ENCODE peak calls at places on chromosomes 12 and 14, in seven cellular contexts. D, U, B, T, J, A and O are unnamed samples.

GRCh38 chr14:34498684-34499412 is 36.8 kb upstream of the SPTSSA start:
- DNase-seq in U (no peak), D (no peak), A (peak; percentile 28), J (peak; percentile 19), B (peak; percentile 48), T (no peak), O (no peak)

GRCh38 chr12:47999816-48000215 is 4.5 kb downstream of the COL2A1 start:
- DNase-seq in D (no peak), B (no peak), T (no peak), A (no peak), J (no peak), U (no peak), O (no peak)

GRCh38 chr12:74963867-74964331 is 245.7 kb downstream of the KCNC2 start:
- DNase-seq in B (no peak), U (no peak), J (no peak), T (no peak), A (no peak), D (no peak), O (no peak)

GRCh38 chr12:131197490-131197889 is 243.8 kb downstream of the ADGRD1 start:
- DNase-seq in T (no peak), U (no peak), B (no peak), A (no peak), D (no peak), J (no peak), O (no peak)

GRCh38 chr12:44000309-44000952 is 164.6 kb downstream of the TMEM117 start:
- DNase-seq in D (no peak), T (no peak), A (peak; percentile 74), U (peak; percentile 70), B (peak; percentile 44), J (peak; percentile 50), O (no peak)

GRCh38 chr12:16329594-16329993 is 17.9 kb upstream of the MGST1 start:
- DNase-seq in U (no peak), A (peak; percentile 29), J (no peak), B (no peak), D (no peak), T (no peak), O (no peak)

GRCh38 chr12:1791104-1791927 is 29.0 kb upstream of the LRTM2 start:
- DNase-seq in B (peak; percentile 67), D (no peak), J (peak; percentile 69), T (peak; percentile 57), U (peak; percentile 59), A (peak; percentile 79), O (peak; percentile 84)

GRCh38 chr12:94046626-94047410 is 101.6 kb upstream of the PLXNC1 start:
- DNase-seq in B (no peak), A (peak; percentile 11), D (no peak), U (no peak), J (peak; percentile 21), T (no peak), O (no peak)

GRCh38 chr12:13102481-13103195 is 829 bp downstream of the GSG1 start:
- DNase-seq in A (no peak), T (no peak), D (peak; percentile 76), B (peak; percentile 69), U (no peak), J (peak; percentile 81), O (no peak)

GRCh38 chr12:91289881-91290280 is 107.3 kb upstream of the DCN start:
- DNase-seq in A (no peak), T (no peak), D (no peak), B (no peak), J (no peak), U (no peak), O (no peak)

GRCh38 chr12:51076235-51076930 is 7.0 kb downstream of the CSRNP2 start:
- DNase-seq in T (no peak), B (no peak), J (no peak), A (no peak), D (no peak), U (no peak), O (no peak)

GRCh38 chr12:93379432-93380308 is 1.9 kb downstream of the NUDT4 start:
- DNase-seq in A (no peak), J (no peak), T (no peak), D (no peak), B (peak; percentile 39), U (no peak), O (no peak)

GRCh38 chr12:65296503-65297265 is 18.2 kb downstream of the MSRB3 start:
- DNase-seq in B (no peak), A (no peak), D (no peak), T (no peak), U (no peak), J (no peak), O (no peak)

GRCh38 chr12:105386431-105386830 is 55.9 kb downstream of the C12orf75 start:
- DNase-seq in U (no peak), J (no peak), D (no peak), B (no peak), T (no peak), A (no peak), O (no peak)

GRCh38 chr14:55599250-55599879 is 19.4 kb downstream of the KTN1 start:
- DNase-seq in U (no peak), J (no peak), D (no peak), A (no peak), T (no peak), B (no peak), O (no peak)

GRCh38 chr14:104797112-104798044 is 1.8 kb upstream of the AKT1 start:
- DNase-seq in J (no peak), A (peak; percentile 77), D (no peak), B (peak; percentile 60), T (no peak), U (no peak), O (no peak)

GRCh38 chr12:65788912-65789311 is 35.4 kb upstream of the HMGA2 start:
- DNase-seq in J (no peak), U (no peak), D (no peak), B (no peak), T (no peak), A (no peak), O (no peak)

GRCh38 chr14:91866061-91866460 is 1.3 kb downstream of the TC2N start:
- DNase-seq in B (peak; percentile 19), D (no peak), J (peak; percentile 72), T (no peak), A (no peak), U (no peak), O (no peak)

GRCh38 chr14:65117795-65118746 is 15.8 kb upstream of the MAX start:
- DNase-seq in B (no peak), D (no peak), A (peak; percentile 11), J (no peak), T (no peak), U (no peak), O (no peak)

GRCh38 chr14:84825481-84825880 is 704.5 kb upstream of the FLRT2 start:
- DNase-seq in A (no peak), J (peak; percentile 52), B (no peak), D (no peak), T (no peak), U (no peak), O (no peak)

GRCh38 chr12:59425798-59426197 is 170.0 kb upstream of the SLC16A7 start:
- DNase-seq in T (no peak), J (no peak), B (no peak), D (no peak), U (no peak), A (no peak), O (no peak)

GRCh38 chr12:98085360-98085759 is 430.0 kb upstream of the TMPO start:
- DNase-seq in J (no peak), B (peak; percentile 31), U (no peak), A (no peak), D (no peak), T (no peak), O (no peak)

GRCh38 chr12:121536929-121537813 is 43.7 kb downstream of the KDM2B start:
- DNase-seq in J (peak; percentile 74), B (peak; percentile 89), U (peak; percentile 40), D (peak; percentile 86), T (peak; percentile 55), A (peak; percentile 92), O (peak; percentile 73)